ENCODE peak calls at places on chromosomes 3 and 15, in five cellular contexts. R is transverse colon, D is pancreas, P is mammary epithelial cell, J is WERI-Rb-1. T is an unnamed sample.

GRCh38 chr3:184448321-184449160 is 68.7 kb downstream of the CHRD start:
- DNase-seq in R (no peak), D (no peak), P (peak), J (no peak), T (peak)

GRCh38 chr3:50174947-50175524 is 16.4 kb upstream of the GNAT1 start:
- DNase-seq in R (no peak), D (peak), P (no peak), J (no peak), T (no peak)

GRCh38 chr3:15273214-15273613 is 59.2 kb downstream of the SH3BP5 start:
- DNase-seq in R (no peak), D (no peak), P (no peak), J (no peak), T (no peak)

GRCh38 chr15:39213385-39213840 is 367.5 kb upstream of the THBS1 start:
- DNase-seq in R (no peak), D (no peak), P (peak), J (no peak), T (peak)

GRCh38 chr3:194136519-194137313 is 768 bp downstream of the HES1 start:
- DNase-seq in R (peak), D (peak), P (no peak), J (peak), T (no peak)

GRCh38 chr3:98966434-98966833 is 64.9 kb upstream of the DCBLD2 start:
- DNase-seq in R (no peak), D (no peak), P (no peak), J (no peak), T (no peak)

GRCh38 chr3:155556531-155556930 is 188.3 kb downstream of the PLCH1 start:
- DNase-seq in R (no peak), D (no peak), P (no peak), J (peak), T (no peak)

GRCh38 chr3:160193644-160194192 is 31.5 kb upstream of the C3orf80 start:
- DNase-seq in R (no peak), D (no peak), P (no peak), J (no peak), T (no peak)

GRCh38 chr3:3086239-3086638 is 23.9 kb downstream of the IL5RA start:
- DNase-seq in R (no peak), D (no peak), P (no peak), J (no peak), T (no peak)

GRCh38 chr15:100495861-100496260 is 32.9 kb downstream of the CERS3 start:
- DNase-seq in R (no peak), D (no peak), P (peak), J (no peak), T (no peak)

GRCh38 chr3:35900079-35900478 is 260.8 kb downstream of the ARPP21 start:
- DNase-seq in R (no peak), D (no peak), P (no peak), J (no peak), T (no peak)

GRCh38 chr3:40313975-40314860 is 4.7 kb downstream of the EIF1B start:
- DNase-seq in R (peak), D (no peak), P (no peak), J (no peak), T (no peak)

GRCh38 chr3:140180603-140181002 is 245.6 kb downstream of the CLSTN2 start:
- DNase-seq in R (no peak), D (no peak), P (peak), J (no peak), T (no peak)

GRCh38 chr3:190486201-190486865 is 27.6 kb upstream of the IL1RAP start:
- DNase-seq in R (no peak), D (no peak), P (peak), J (no peak), T (no peak)

GRCh38 chr3:55534876-55535275 is 47.8 kb upstream of the WNT5A start:
- DNase-seq in R (no peak), D (no peak), P (peak), J (no peak), T (peak)

GRCh38 chr3:79200456-79200855 is 567.3 kb downstream of the ROBO1 start:
- DNase-seq in R (no peak), D (no peak), P (no peak), J (no peak), T (no peak)

GRCh38 chr3:156787926-156788663 is 38.1 kb upstream of the LEKR1 start:
- DNase-seq in R (no peak), D (no peak), P (peak), J (no peak), T (peak)

GRCh38 chr3:46831316-46831715 is 31.9 kb downstream of the MYL3 start:
- DNase-seq in R (no peak), D (no peak), P (no peak), J (no peak), T (no peak)

GRCh38 chr15:99956022-99956775 is 223.0 kb upstream of the LYSMD4 start:
- DNase-seq in R (no peak), D (no peak), P (no peak), J (no peak), T (peak)

GRCh38 chr15:76260246-76260938 is 50.9 kb downstream of the ETFA start:
- DNase-seq in R (no peak), D (no peak), P (no peak), J (no peak), T (no peak)

GRCh38 chr3:21920431-21920830 is 169.4 kb upstream of the ZNF385D start:
- DNase-seq in R (no peak), D (no peak), P (peak), J (no peak), T (no peak)

GRCh38 chr3:30527720-30528119 is 78.7 kb upstream of the TGFBR2 start:
- DNase-seq in R (no peak), D (no peak), P (no peak), J (no peak), T (no peak)

GRCh38 chr3:30523366-30523765 is 83.0 kb upstream of the TGFBR2 start:
- DNase-seq in R (no peak), D (no peak), P (no peak), J (no peak), T (no peak)

GRCh38 chr3:30527186-30527585 is 79.2 kb upstream of the TGFBR2 start:
- DNase-seq in R (no peak), D (no peak), P (no peak), J (no peak), T (no peak)

GRCh38 chr3:30526031-30526430 is 80.4 kb upstream of the TGFBR2 start:
- DNase-seq in R (no peak), D (no peak), P (no peak), J (no peak), T (no peak)

GRCh38 chr3:30524357-30525040 is 81.9 kb upstream of the TGFBR2 start:
- DNase-seq in R (no peak), D (no peak), P (no peak), J (no peak), T (no peak)
- H3K4me3 ChIP-seq in R (no peak), D (no peak), P (no peak), J (no peak), T (no peak)

GRCh38 chr15:68574051-68574450 is 4.7 kb upstream of the CORO2B start:
- DNase-seq in R (no peak), D (peak), P (no peak), J (no peak), T (no peak)
- H3K27ac ChIP-seq in R (no peak), D (no peak), P (no peak), J (no peak), T (no peak)

GRCh38 chr3:52098108-52098507 is 41.7 kb upstream of the DUSP7 start:
- DNase-seq in R (no peak), D (no peak), P (no peak), J (no peak), T (no peak)

GRCh38 chr3:52093751-52094525 is 37.6 kb upstream of the DUSP7 start:
- DNase-seq in R (no peak), D (peak), P (no peak), J (no peak), T (no peak)

GRCh38 chr3:52094591-52095485 is 38.5 kb upstream of the DUSP7 start:
- DNase-seq in R (no peak), D (no peak), P (no peak), J (no peak), T (no peak)

GRCh38 chr3:52099006-52099405 is 42.6 kb upstream of the DUSP7 start:
- DNase-seq in R (no peak), D (no peak), P (peak), J (no peak), T (peak)

GRCh38 chr3:52095990-52096775 is 39.8 kb upstream of the DUSP7 start:
- DNase-seq in R (no peak), D (no peak), P (peak), J (no peak), T (no peak)
- H3K4me3 ChIP-seq in R (no peak), D (no peak), P (no peak), J (no peak), T (no peak)

DNA sequence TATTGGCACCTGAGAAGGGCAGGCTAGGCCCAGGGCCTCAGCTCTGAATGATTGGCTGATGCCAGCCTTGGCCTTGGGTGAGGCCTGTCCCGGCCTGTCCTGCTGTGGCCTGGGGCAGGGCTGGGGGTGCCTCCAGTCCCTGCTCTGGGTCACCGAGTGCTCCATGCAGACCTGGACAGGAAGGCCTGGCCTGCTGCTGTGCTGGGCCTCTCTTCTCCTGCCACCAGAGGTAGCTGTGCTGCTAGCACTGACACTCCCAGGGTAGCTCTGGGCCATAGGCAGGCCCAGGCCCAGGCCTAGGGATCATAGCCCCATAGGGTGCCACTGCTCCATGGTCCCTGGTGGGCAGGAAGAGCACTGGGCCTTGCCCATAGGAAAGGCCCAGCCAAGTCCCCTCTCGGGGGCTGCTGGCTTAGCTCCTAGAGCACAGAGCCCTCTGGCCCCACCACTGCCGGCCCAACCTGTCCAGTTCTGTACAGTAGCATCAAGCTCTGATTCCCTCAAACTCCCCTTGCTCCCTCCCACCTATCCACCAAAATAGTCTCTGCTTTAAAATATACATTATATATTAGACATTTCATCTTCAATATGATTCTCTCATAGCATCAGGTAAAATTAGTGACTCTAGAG is 18.2 kb downstream of the ABTB1 start:
- DNase-seq in R (no peak), D (peak), P (peak), J (peak), T (peak)
- H3K27ac ChIP-seq in R (peak), D (no peak), P (peak), J (peak), T (peak)

GRCh38 chr3:107453504-107453903 is 69.3 kb upstream of the BBX start:
- DNase-seq in R (no peak), D (no peak), P (no peak), J (no peak), T (no peak)

GRCh38 chr3:107452436-107452835 is 70.3 kb upstream of the BBX start:
- DNase-seq in R (no peak), D (no peak), P (peak), J (no peak), T (no peak)

GRCh38 chr3:107458871-107459270 is 63.9 kb upstream of the BBX start:
- DNase-seq in R (no peak), D (no peak), P (no peak), J (no peak), T (no peak)

GRCh38 chr3:107456501-107456900 is 66.3 kb upstream of the BBX start:
- DNase-seq in R (no peak), D (no peak), P (no peak), J (no peak), T (no peak)

GRCh38 chr3:107455621-107456020 is 67.1 kb upstream of the BBX start:
- DNase-seq in R (no peak), D (no peak), P (no peak), J (no peak), T (no peak)
- H3K4me3 ChIP-seq in R (no peak), D (no peak), P (no peak), J (no peak), T (no peak)

DNA sequence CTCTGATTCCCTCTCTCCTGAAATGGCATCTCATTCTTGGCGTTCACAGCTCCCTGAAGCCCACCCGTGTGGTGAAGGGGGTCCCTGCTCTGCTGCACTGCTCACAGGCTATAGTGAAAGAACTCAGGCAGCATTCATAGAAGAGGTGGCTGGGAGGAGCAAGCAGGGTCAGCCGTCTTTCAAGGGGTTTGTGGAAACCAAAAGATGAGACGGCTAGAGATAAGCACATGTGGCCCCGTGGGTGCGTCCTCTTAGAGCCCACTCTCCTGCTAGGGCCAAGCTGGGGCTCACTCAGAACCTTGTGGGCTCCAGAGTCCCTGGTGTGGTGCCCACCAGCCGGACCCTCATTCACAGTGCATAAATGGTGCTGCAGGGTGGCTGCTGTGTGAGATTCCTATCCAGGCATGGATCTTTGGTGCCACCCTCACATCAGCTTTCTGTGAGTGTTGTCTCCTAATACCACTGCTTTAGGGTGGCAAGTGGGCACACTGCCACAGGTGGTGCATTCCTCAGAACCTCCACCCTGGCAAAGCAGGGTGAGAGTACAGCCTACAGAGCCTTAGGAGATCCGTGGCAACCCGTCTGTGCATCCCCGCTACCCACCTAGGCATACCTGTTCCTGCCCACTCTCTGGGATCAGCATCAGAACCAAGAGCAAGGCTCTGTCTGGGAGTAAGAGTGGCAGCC is 11.2 kb upstream of the SEMA4B start:
- DNase-seq in R (no peak), D (peak), P (no peak), J (no peak), T (no peak)
- H3K27ac ChIP-seq in R (peak), D (peak), P (peak), J (no peak), T (no peak)

GRCh38 chr15:26883466-26883865 is 16.6 kb downstream of the GABRA5 start:
- DNase-seq in R (no peak), D (no peak), P (no peak), J (no peak), T (no peak)
- H3K4me3 ChIP-seq in R (no peak), D (no peak), P (no peak), J (no peak), T (no peak)

DNA sequence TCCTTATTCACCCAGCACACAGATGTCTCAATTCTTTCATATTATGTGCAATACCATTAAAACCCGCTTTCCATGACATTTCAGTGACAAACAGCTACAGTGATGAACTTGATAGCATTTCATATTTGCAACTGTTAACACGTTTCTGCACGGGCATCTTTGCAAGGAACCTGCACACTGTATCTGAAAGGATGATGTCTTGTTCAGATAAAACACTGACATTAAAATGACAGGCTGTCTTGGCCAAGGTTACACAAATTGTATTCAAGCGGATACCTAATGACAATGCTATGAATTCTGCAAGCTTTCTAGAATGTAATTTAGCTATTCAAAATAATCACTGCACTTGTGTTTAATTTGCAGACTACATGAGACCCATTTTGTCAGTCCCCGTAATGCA is 529.2 kb downstream of the FOXP1 start:
- DNase-seq in R (no peak), D (no peak), P (no peak), J (no peak), T (no peak)
- H3K27ac ChIP-seq in R (peak), D (no peak), P (no peak), J (no peak), T (no peak)